ENCODE peak calls at places on chromosomes 2 and 18, in four cellular contexts. One of them, this sample, is unnamed.

GRCh38 chr18:12233378-12233777 is 20.8 kb upstream of the CIDEA start:
- DNase-seq in neural crest cell: no peak
- DNase-seq in ELR: peak
- DNase-seq in fibroblast of the conjunctiva: no peak
- DNase-seq in this sample: no peak

GRCh38 chr18:11074879-11075278 is 74.5 kb downstream of the PIEZO2 start:
- DNase-seq in fibroblast of the conjunctiva: no peak
- DNase-seq in ELR: no peak
- DNase-seq in neural crest cell: no peak
- DNase-seq in this sample: no peak

GRCh38 chr18:26421503-26421902 is 126.8 kb downstream of the KCTD1 start:
- DNase-seq in neural crest cell: no peak
- DNase-seq in ELR: no peak
- DNase-seq in fibroblast of the conjunctiva: no peak
- DNase-seq in this sample: no peak

GRCh38 chr18:50594931-50595330 is 35.0 kb downstream of the MAPK4 start:
- DNase-seq in neural crest cell: no peak
- DNase-seq in fibroblast of the conjunctiva: no peak
- DNase-seq in ELR: peak
- DNase-seq in this sample: no peak

GRCh38 chr2:37181726-37182684 is 6.5 kb downstream of the SULT6B1 start:
- DNase-seq in fibroblast of the conjunctiva: peak
- DNase-seq in ELR: peak
- DNase-seq in neural crest cell: no peak
- DNase-seq in this sample: no peak

GRCh38 chr2:60936757-60937156 is 55.4 kb downstream of the REL start:
- DNase-seq in fibroblast of the conjunctiva: no peak
- DNase-seq in ELR: no peak
- DNase-seq in neural crest cell: no peak
- DNase-seq in this sample: no peak

GRCh38 chr2:208031608-208032019 is 6.3 kb upstream of the PLEKHM3 start:
- DNase-seq in neural crest cell: no peak
- DNase-seq in ELR: no peak
- DNase-seq in fibroblast of the conjunctiva: no peak
- DNase-seq in this sample: no peak

GRCh38 chr2:20074001-20074648 is 22.7 kb upstream of the LAPTM4A start:
- DNase-seq in neural crest cell: no peak
- DNase-seq in ELR: no peak
- DNase-seq in fibroblast of the conjunctiva: no peak
- DNase-seq in this sample: no peak

GRCh38 chr2:51971136-51971535 is 939.2 kb upstream of the NRXN1 start:
- DNase-seq in ELR: no peak
- DNase-seq in neural crest cell: no peak
- DNase-seq in fibroblast of the conjunctiva: no peak
- DNase-seq in this sample: no peak

GRCh38 chr2:146147448-146148012 is 1627.6 kb upstream of the ZEB2 start:
- DNase-seq in fibroblast of the conjunctiva: no peak
- DNase-seq in neural crest cell: no peak
- DNase-seq in ELR: no peak
- DNase-seq in this sample: no peak

GRCh38 chr2:190408538-190409271 is 550 bp downstream of the MFSD6 start:
- DNase-seq in fibroblast of the conjunctiva: no peak
- DNase-seq in ELR: peak
- DNase-seq in neural crest cell: peak
- DNase-seq in this sample: no peak

GRCh38 chr2:240290432-240291336 is 144.8 kb upstream of the GPC1 start:
- DNase-seq in neural crest cell: no peak
- DNase-seq in ELR: no peak
- DNase-seq in fibroblast of the conjunctiva: no peak
- DNase-seq in this sample: no peak

GRCh38 chr2:218964041-218964771 is 4.7 kb downstream of the CDK5R2 start:
- DNase-seq in neural crest cell: no peak
- DNase-seq in fibroblast of the conjunctiva: no peak
- DNase-seq in ELR: peak
- DNase-seq in this sample: peak

GRCh38 chr2:207782238-207783030 is 12.7 kb upstream of the FZD5 start:
- DNase-seq in ELR: no peak
- DNase-seq in fibroblast of the conjunctiva: no peak
- DNase-seq in neural crest cell: no peak
- DNase-seq in this sample: no peak

GRCh38 chr2:21854938-21855337 is 731.2 kb downstream of the TDRD15 start:
- DNase-seq in neural crest cell: no peak
- DNase-seq in fibroblast of the conjunctiva: no peak
- DNase-seq in ELR: no peak
- DNase-seq in this sample: no peak

GRCh38 chr2:148922776-148923175 is 47.7 kb downstream of the KIF5C start:
- DNase-seq in ELR: no peak
- DNase-seq in neural crest cell: no peak
- DNase-seq in fibroblast of the conjunctiva: no peak
- DNase-seq in this sample: no peak

GRCh38 chr2:217407466-217407865 is 547.6 kb upstream of the TNP1 start:
- DNase-seq in neural crest cell: no peak
- DNase-seq in fibroblast of the conjunctiva: no peak
- DNase-seq in ELR: no peak
- DNase-seq in this sample: no peak

GRCh38 chr2:60295591-60295962 is 257.9 kb downstream of the BCL11A start:
- DNase-seq in neural crest cell: no peak
- DNase-seq in ELR: no peak
- DNase-seq in fibroblast of the conjunctiva: no peak
- DNase-seq in this sample: no peak

GRCh38 chr2:113390133-113390849 is 47.2 kb upstream of the ZNG1B start:
- DNase-seq in neural crest cell: peak
- DNase-seq in ELR: peak
- DNase-seq in fibroblast of the conjunctiva: peak
- DNase-seq in this sample: peak

GRCh38 chr18:44715245-44715644 is 34.6 kb downstream of the SETBP1 start:
- DNase-seq in neural crest cell: no peak
- DNase-seq in ELR: peak
- DNase-seq in fibroblast of the conjunctiva: no peak
- DNase-seq in this sample: peak

GRCh38 chr2:74566423-74567085 is 12.0 kb downstream of the DOK1 start:
- DNase-seq in ELR: peak
- DNase-seq in fibroblast of the conjunctiva: peak
- DNase-seq in neural crest cell: no peak
- DNase-seq in this sample: peak

GRCh38 chr2:97699765-97700444 is 13.5 kb upstream of the ZAP70 start:
- DNase-seq in neural crest cell: peak
- DNase-seq in ELR: peak
- DNase-seq in fibroblast of the conjunctiva: peak
- DNase-seq in this sample: peak

GRCh38 chr2:46181789-46182530 is 115.2 kb upstream of the EPAS1 start:
- DNase-seq in fibroblast of the conjunctiva: no peak
- DNase-seq in neural crest cell: no peak
- DNase-seq in ELR: no peak
- DNase-seq in this sample: no peak

GRCh38 chr2:136920652-136921333 is 155.4 kb downstream of the THSD7B start:
- DNase-seq in neural crest cell: no peak
- DNase-seq in ELR: no peak
- DNase-seq in fibroblast of the conjunctiva: no peak
- DNase-seq in this sample: no peak

GRCh38 chr2:52897511-52898085 is 870.0 kb upstream of the CHAC2 start:
- DNase-seq in ELR: no peak
- DNase-seq in neural crest cell: no peak
- DNase-seq in fibroblast of the conjunctiva: no peak
- DNase-seq in this sample: no peak

GRCh38 chr2:180999274-180999964 is 19.0 kb downstream of the UBE2E3 start:
- DNase-seq in fibroblast of the conjunctiva: no peak
- DNase-seq in ELR: no peak
- DNase-seq in neural crest cell: no peak
- DNase-seq in this sample: no peak

GRCh38 chr2:121282800-121283382 is 2.1 kb downstream of the TFCP2L1 start:
- DNase-seq in ELR: no peak
- DNase-seq in fibroblast of the conjunctiva: no peak
- DNase-seq in neural crest cell: no peak
- DNase-seq in this sample: no peak

GRCh38 chr2:229081411-229081810 is 189.7 kb downstream of the PID1 start:
- DNase-seq in ELR: no peak
- DNase-seq in fibroblast of the conjunctiva: no peak
- DNase-seq in neural crest cell: no peak
- DNase-seq in this sample: no peak

GRCh38 chr18:76686737-76687231 is 135.6 kb upstream of the ZNF236 start:
- DNase-seq in ELR: peak
- DNase-seq in fibroblast of the conjunctiva: peak
- DNase-seq in neural crest cell: peak
- DNase-seq in this sample: peak

GRCh38 chr2:240506406-240507059 is 51.3 kb downstream of the ANKMY1 start:
- DNase-seq in ELR: no peak
- DNase-seq in fibroblast of the conjunctiva: no peak
- DNase-seq in neural crest cell: no peak
- DNase-seq in this sample: no peak